ENCODE peak calls at places on chromosomes 16 and 17, in four cellular contexts. J, K, Z and O are unnamed samples.

GRCh38 chr17:76736349-76737081 is 616 bp downstream of the SRSF2 start:
- DNase-seq in J (no peak), K (peak), Z (peak), O (peak)

GRCh38 chr16:81532491-81533174 is 88.0 kb downstream of the CMIP start:
- DNase-seq in J (no peak), K (no peak), Z (no peak), O (no peak)

GRCh38 chr17:50181155-50181554 is 15.3 kb downstream of the SGCA start:
- DNase-seq in J (no peak), K (no peak), Z (no peak), O (no peak)

GRCh38 chr17:5705081-5705875 is 121.0 kb upstream of the NLRP1 start:
- DNase-seq in J (no peak), K (peak), Z (no peak), O (peak)

GRCh38 chr17:79202476-79202875 is 127.9 kb downstream of the ENGASE start:
- DNase-seq in J (no peak), K (no peak), Z (no peak), O (no peak)

GRCh38 chr17:67160791-67161190 is 84.2 kb downstream of the HELZ start:
- DNase-seq in J (no peak), K (no peak), Z (no peak), O (no peak)

GRCh38 chr16:22161999-22162657 is at the start of gene SDR42E2:
- DNase-seq in J (no peak), K (no peak), Z (no peak), O (no peak)

GRCh38 chr16:25823891-25824290 is 132.1 kb downstream of the HS3ST4 start:
- DNase-seq in J (no peak), K (no peak), Z (no peak), O (no peak)

GRCh38 chr17:50133769-50134099 is 3.8 kb upstream of the SAMD14 start:
- DNase-seq in J (no peak), K (no peak), Z (no peak), O (no peak)

GRCh38 chr16:90031931-90032663 is 12.8 kb upstream of the DBNDD1 start:
- DNase-seq in J (no peak), K (no peak), Z (no peak), O (peak)

GRCh38 chr16:8869212-8869987 is 594 bp upstream of the CARHSP1 start:
- DNase-seq in J (no peak), K (no peak), Z (no peak), O (no peak)

GRCh38 chr17:79840204-79840988 is 1.2 kb upstream of the CBX4 start:
- DNase-seq in J (no peak), K (peak), Z (no peak), O (peak)

GRCh38 chr17:82328141-82328993 is 5.2 kb downstream of the SECTM1 start:
- DNase-seq in J (no peak), K (no peak), Z (no peak), O (no peak)

GRCh38 chr16:53827741-53828140 is 123.8 kb downstream of the FTO start:
- DNase-seq in J (no peak), K (no peak), Z (no peak), O (no peak)

GRCh38 chr17:2202996-2203575 is 100.5 kb downstream of the SMG6 start:
- DNase-seq in J (no peak), K (no peak), Z (no peak), O (no peak)

GRCh38 chr16:297832-298231 is 14.9 kb downstream of the PDIA2 start:
- DNase-seq in J (no peak), K (no peak), Z (no peak), O (no peak)

GRCh38 chr17:38914741-38915638 is 10.4 kb upstream of the LASP1NB start:
- DNase-seq in J (no peak), K (peak), Z (no peak), O (no peak)

GRCh38 chr17:18182190-18182977 is 1.2 kb upstream of the ALKBH5 start:
- DNase-seq in J (no peak), K (no peak), Z (no peak), O (no peak)

GRCh38 chr17:77890771-77891170 is 67.7 kb upstream of the TNRC6C start:
- DNase-seq in J (no peak), K (no peak), Z (no peak), O (no peak)

GRCh38 chr17:39632153-39632941 is 4.6 kb upstream of the STARD3 start:
- DNase-seq in J (no peak), K (no peak), Z (no peak), O (no peak)

GRCh38 chr17:53353919-53354351 is 468.8 kb upstream of the KIF2B start:
- DNase-seq in J (no peak), K (no peak), Z (no peak), O (no peak)

GRCh38 chr17:76337413-76337777 is 16.3 kb downstream of the PRPSAP1 start:
- DNase-seq in J (no peak), K (no peak), Z (no peak), O (no peak)

GRCh38 chr16:4660454-4661007 is 32.8 kb upstream of the NUDT16L1 start:
- DNase-seq in J (no peak), K (no peak), Z (no peak), O (peak)

GRCh38 chr16:3155181-3155580 is 20.4 kb downstream of the ZNF213 start:
- DNase-seq in J (no peak), K (no peak), Z (no peak), O (no peak)

GRCh38 chr17:83201206-83202001 is 122.0 kb downstream of the METRNL start:
- DNase-seq in J (no peak), K (no peak), Z (no peak), O (no peak)

GRCh38 chr16:64362193-64362592 is 759.7 kb downstream of the CDH11 start:
- DNase-seq in J (no peak), K (no peak), Z (no peak), O (no peak)

GRCh38 chr17:41739661-41740352 is 5.4 kb upstream of the HAP1 start:
- DNase-seq in J (no peak), K (no peak), Z (no peak), O (no peak)

GRCh38 chr17:44878627-44879221 is 20.5 kb downstream of the EFTUD2 start:
- DNase-seq in J (no peak), K (no peak), Z (no peak), O (peak)

GRCh38 chr17:81049973-81050551 is 15.1 kb downstream of the BAIAP2 start:
- DNase-seq in J (no peak), K (no peak), Z (no peak), O (no peak)

GRCh38 chr17:1058423-1059130 is 61.6 kb downstream of the TIMM22 start:
- DNase-seq in J (no peak), K (no peak), Z (no peak), O (peak)

GRCh38 chr17:42050360-42051012 is at the start of gene C17orf113:
- DNase-seq in J (no peak), K (peak), Z (no peak), O (peak)

GRCh38 chr16:59696495-59696894 is 962.4 kb upstream of the GOT2 start:
- DNase-seq in J (no peak), K (no peak), Z (no peak), O (no peak)

GRCh38 chr16:48608871-48609452 is 1.0 kb downstream of the N4BP1 start:
- DNase-seq in J (no peak), K (no peak), Z (no peak), O (no peak)

GRCh38 chr16:8551388-8552332 is 38.7 kb downstream of the TMEM114 start:
- DNase-seq in J (no peak), K (no peak), Z (no peak), O (no peak)

GRCh38 chr16:27690604-27691003 is 140.7 kb downstream of the KATNIP start:
- DNase-seq in J (no peak), K (no peak), Z (no peak), O (peak)

GRCh38 chr17:79814966-79815835 is 18.3 kb upstream of the CBX8 start:
- DNase-seq in J (no peak), K (peak), Z (no peak), O (no peak)

GRCh38 chr16:80852261-80852872 is 48.0 kb upstream of the CDYL2 start:
- DNase-seq in J (no peak), K (no peak), Z (no peak), O (no peak)

GRCh38 chr16:8928467-8928957 is 35.2 kb downstream of the USP7 start:
- DNase-seq in J (peak), K (no peak), Z (no peak), O (no peak)

GRCh38 chr17:19570497-19571151 is 37.0 kb downstream of the SLC47A1 start:
- DNase-seq in J (no peak), K (no peak), Z (no peak), O (no peak)

GRCh38 chr17:19568016-19568350 is 34.3 kb downstream of the SLC47A1 start:
- DNase-seq in J (no peak), K (no peak), Z (no peak), O (no peak)

GRCh38 chr17:19569785-19570496 is 36.3 kb downstream of the SLC47A1 start:
- DNase-seq in J (no peak), K (no peak), Z (no peak), O (no peak)

GRCh38 chr17:19566176-19566575 is 32.5 kb downstream of the SLC47A1 start:
- DNase-seq in J (no peak), K (no peak), Z (no peak), O (no peak)

DNA sequence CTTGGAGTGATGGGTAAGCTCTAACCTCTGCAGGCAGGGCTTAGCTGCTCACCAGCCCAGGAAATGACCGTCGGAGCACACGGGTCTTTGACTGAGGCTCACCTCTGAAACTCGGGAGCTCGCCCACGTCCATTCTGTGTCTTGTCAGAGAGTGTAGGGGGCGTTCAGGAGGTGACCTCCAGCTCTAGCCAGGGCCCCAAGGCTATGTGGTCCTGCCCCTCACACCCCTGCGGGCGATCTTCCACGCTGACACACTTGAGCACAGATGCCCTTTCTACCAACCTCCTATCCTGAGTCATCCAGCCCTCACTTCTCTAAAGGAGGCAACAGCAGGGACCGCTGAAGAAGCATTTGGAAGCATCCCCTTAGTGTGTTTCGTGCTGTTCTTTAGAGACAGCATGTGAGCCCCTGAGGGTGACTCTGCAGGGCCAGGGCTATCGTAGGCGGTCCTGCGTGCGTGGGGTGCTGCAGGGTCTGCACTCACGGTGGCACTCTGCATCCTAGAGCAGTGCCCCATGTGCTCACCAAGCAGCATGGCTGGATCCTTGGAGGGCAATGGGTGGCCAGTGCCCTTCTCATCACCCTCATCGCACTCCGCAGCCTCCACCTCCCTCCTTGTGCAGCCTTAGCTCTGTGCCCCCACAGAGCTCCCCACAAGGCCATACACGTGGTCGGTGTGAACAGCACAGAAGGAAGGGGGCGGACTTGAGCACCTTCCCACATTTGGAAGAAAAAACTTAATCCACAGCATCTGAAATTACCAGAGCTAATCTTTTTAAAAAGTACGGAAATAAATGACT is 33.8 kb downstream of the SLC47A1 start:
- DNase-seq in J (no peak), K (no peak), Z (no peak), O (no peak)
- TF ChIP-seq CTCF in J (no peak), K (no peak), Z (no peak), O (no peak)

DNA sequence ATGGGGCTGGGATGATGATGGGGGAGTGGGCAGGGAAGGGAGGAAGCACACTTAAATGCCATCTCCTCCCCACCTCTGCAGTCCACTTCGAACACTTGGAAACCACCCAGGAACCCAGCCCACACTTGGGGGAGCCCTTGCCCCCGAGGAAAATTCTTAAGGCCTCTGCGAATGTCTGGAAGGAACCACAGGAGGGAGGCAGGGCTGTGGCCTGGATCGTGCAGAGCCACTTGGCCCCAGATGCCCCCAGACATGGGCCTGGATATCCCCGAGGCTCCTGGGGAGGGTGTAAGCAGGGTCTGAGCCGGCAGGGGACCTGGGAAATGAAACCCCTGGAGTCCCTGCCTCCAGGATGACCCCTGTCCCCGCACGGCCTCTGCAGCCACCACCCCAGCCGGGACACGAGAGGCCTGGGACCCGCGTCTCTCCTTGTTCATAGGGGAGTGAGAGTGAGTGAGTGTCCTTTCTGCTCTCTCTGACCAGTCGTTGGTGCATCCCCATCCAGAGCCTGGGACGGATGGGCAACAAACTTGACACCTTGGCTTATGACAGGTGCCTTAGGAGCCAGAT is 11.8 kb upstream of the MTSS2 start:
- DNase-seq in J (no peak), K (no peak), Z (no peak), O (no peak)
- TF ChIP-seq CTCF in J (no peak), K (no peak), Z (peak), O (no peak)

GRCh38 chr16:85514601-85515318 is 98.4 kb upstream of the GSE1 start:
- DNase-seq in J (peak), K (no peak), Z (peak), O (no peak)

GRCh38 chr16:85513180-85513579 is 99.9 kb upstream of the GSE1 start:
- DNase-seq in J (no peak), K (no peak), Z (no peak), O (no peak)

GRCh38 chr16:85515319-85515745 is 97.8 kb upstream of the GSE1 start:
- DNase-seq in J (no peak), K (no peak), Z (no peak), O (no peak)

GRCh38 chr16:85513649-85514048 is 99.5 kb upstream of the GSE1 start:
- DNase-seq in J (no peak), K (no peak), Z (no peak), O (no peak)

DNA sequence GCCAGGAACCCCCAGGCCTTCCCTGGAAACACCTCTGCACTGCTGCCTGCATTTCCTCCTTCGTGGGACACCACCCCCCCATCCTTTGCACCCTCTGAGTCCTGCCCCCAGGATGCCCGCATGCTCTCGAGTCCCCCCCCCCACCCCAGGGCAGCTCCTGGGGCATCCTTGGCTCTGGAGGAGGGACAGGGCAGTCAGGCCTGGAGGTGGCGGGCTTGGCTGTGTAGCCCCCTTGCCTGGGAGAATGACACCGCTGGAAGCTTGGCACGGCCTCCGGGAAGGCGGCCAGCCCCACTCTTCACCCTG is 98.9 kb upstream of the GSE1 start:
- DNase-seq in J (no peak), K (no peak), Z (no peak), O (no peak)
- TF ChIP-seq CTCF in J (no peak), K (no peak), Z (no peak), O (no peak)

DNA sequence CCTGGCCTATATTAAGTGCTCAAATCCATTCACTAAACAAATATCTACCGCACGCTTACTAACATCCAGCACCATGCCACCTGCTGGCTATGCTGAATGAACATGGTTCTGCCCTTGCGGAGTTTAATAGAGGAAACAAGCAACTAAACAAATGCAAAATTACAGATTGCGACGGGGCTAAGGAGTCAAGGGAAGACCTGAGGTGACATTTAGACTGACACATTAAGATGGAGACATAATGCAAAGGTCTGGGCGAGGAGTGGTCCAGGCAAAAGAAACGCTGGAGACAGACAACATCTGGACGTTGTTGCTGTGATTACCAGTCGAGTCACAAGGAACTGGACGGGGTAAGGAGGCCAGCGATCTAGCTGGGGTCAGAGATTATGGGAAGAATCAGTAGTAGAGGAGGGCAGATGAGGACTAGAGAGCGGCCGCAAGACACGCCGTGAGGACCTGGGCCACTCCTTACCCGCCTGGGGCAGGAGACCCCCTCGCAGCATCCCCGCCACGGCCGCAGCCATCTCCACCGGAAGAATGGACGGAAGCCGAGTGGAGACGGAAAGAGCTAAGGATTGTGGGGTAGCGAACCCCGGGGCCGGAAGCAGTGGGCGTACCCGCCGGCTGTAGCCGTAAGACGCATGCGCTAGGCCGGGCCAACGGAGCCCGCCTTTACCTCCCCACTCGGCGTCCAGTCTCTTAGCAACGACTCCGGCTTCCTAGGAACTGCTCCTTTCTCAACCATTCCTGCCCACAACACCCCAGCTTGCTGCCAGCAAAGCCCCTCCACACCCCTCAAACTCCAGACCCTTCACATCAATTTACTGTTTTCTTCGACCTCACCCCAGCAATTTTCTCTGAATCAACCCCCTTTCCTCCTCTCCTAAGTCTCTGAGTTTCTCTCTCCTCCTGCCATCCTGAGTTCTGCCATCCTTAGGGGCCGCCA is at the start of the genes LRRC46 and MRPL10:
- DNase-seq in J (peak), K (peak), Z (peak), O (peak)
- TF ChIP-seq CTCF in J (peak), K (no peak), Z (peak), O (peak)

DNA sequence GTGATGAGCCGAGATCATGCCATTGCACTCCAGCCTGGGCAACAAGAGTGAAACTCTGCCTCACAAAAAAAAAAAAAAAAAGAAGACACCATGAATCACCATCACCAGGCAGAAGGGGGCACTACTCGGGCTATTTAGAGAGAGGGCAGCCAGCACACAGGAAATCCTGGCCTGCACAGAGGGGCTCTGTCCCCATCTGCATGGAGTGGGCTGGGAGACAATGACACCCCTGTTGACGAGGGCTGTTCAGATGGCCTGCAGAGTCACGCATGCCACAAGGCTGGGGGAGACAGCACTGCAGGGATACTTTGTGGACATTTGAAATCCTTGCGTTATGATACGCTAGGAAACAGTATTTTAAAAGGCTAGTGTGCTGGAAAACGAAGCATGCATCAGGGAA is 48.3 kb downstream of the CUEDC1 start:
- DNase-seq in J (no peak), K (no peak), Z (no peak), O (peak)
- TF ChIP-seq CTCF in J (peak), K (no peak), Z (no peak), O (no peak)

GRCh38 chr17:8887834-8888703 is 20.6 kb upstream of the PIK3R6 start:
- DNase-seq in J (no peak), K (peak), Z (no peak), O (peak)
- TF ChIP-seq CTCF in J (peak), K (no peak), Z (peak), O (peak)

DNA sequence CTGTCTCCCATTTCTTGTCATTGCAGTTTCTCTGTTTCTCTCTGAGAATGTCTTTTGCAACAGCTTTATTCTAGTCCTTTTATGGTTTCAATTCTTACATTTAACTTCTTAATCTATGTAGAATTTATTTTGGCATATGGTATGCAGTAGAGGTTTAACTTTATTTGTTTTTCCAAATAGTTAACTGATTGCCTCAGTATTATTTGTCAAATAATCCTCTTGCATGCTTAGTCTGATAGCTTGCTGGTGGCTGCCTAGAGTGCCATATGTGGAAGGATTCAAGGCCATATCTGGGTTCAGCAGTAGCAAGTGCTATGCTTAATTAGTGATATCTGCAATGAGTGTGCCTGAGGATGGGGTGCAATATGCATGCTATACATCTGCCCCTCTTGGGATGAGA is 6.9 kb downstream of the SNTB2 start:
- DNase-seq in J (no peak), K (no peak), Z (no peak), O (no peak)
- TF ChIP-seq CTCF in J (no peak), K (no peak), Z (no peak), O (no peak)